ENCODE peak calls at places on chromosomes 5 and 9, in five cellular contexts. U is cerebellar cortex, J is NCI-H2081, T is PC-9, Q is osteocyte. N is an unnamed sample.

GRCh38 chr5:2739360-2740050 is 12.0 kb downstream of the IRX2 start:
- DNase-seq in U (no peak), J (no peak), T (no peak), Q (peak), N (no peak)

GRCh38 chr9:35604578-35605335 is at the start of gene TESK1:
- DNase-seq in U (peak), J (peak), T (peak), Q (no peak), N (peak)

GRCh38 chr5:71872465-71872864 is 153.4 kb downstream of the CARTPT start:
- DNase-seq in U (no peak), J (peak), T (no peak), Q (no peak), N (no peak)

GRCh38 chr9:114072181-114073140 is 5.6 kb downstream of the AMBP start:
- DNase-seq in U (peak), J (peak), T (no peak), Q (no peak), N (no peak)

GRCh38 chr9:127568971-127569818 is 42.9 kb upstream of the STXBP1 start:
- DNase-seq in U (peak), J (peak), T (peak), Q (peak), N (no peak)

GRCh38 chr9:86175223-86175622 is 75.9 kb upstream of the GOLM1 start:
- DNase-seq in U (no peak), J (peak), T (no peak), Q (peak), N (no peak)

GRCh38 chr9:118643118-118643517 is 726.1 kb downstream of the BRINP1 start:
- DNase-seq in U (no peak), J (no peak), T (peak), Q (no peak), N (peak)

GRCh38 chr9:35357116-35357515 is 132.8 kb upstream of the RUSC2 start:
- DNase-seq in U (no peak), J (peak), T (no peak), Q (no peak), N (no peak)

GRCh38 chr9:91899611-91900010 is 50.4 kb downstream of the ROR2 start:
- DNase-seq in U (no peak), J (no peak), T (no peak), Q (no peak), N (no peak)

GRCh38 chr9:78242041-78242440 is 6.2 kb downstream of the CEP78 start:
- DNase-seq in U (no peak), J (no peak), T (no peak), Q (no peak), N (no peak)

GRCh38 chr9:120869726-120870125 is 7.3 kb downstream of the PHF19 start:
- DNase-seq in U (no peak), J (no peak), T (no peak), Q (no peak), N (no peak)

GRCh38 chr9:93198839-93199625 is 15.1 kb downstream of the WNK2 start:
- DNase-seq in U (no peak), J (no peak), T (no peak), Q (no peak), N (no peak)

GRCh38 chr5:14630706-14631105 is 33.8 kb upstream of the OTULIN start:
- DNase-seq in U (no peak), J (no peak), T (no peak), Q (no peak), N (no peak)

GRCh38 chr5:111366388-111366787 is 142.2 kb downstream of the CAMK4 start:
- DNase-seq in U (no peak), J (no peak), T (no peak), Q (no peak), N (no peak)

GRCh38 chr5:176640616-176641015 is 6.7 kb upstream of the TSPAN17 start:
- DNase-seq in U (no peak), J (no peak), T (no peak), Q (no peak), N (no peak)

GRCh38 chr9:101311759-101312420 is 72.9 kb downstream of the BAAT start:
- DNase-seq in U (peak), J (peak), T (peak), Q (no peak), N (peak)

GRCh38 chr9:99822596-99823391 is 1.1 kb downstream of the NR4A3 start:
- DNase-seq in U (peak), J (peak), T (peak), Q (no peak), N (no peak)

GRCh38 chr5:40754381-40755092 is 1.2 kb downstream of the TTC33 start:
- DNase-seq in U (no peak), J (no peak), T (no peak), Q (no peak), N (no peak)